ENCODE peak calls at places on chromosomes 7 and 10, in five cellular contexts. One of them, this sample, is unnamed.

GRCh38 chr10:35447693-35448407 is 111.5 kb downstream of the CCNY start:
- DNase-seq in neuronal stem cell: no peak
- DNase-seq in kidney glomerular epithelial cell: peak
- DNase-seq in stimulated activated naive CD8-positive, alpha-beta T cell treated with anti-CD3 and anti-CD28 coated beads, Interleukin-15, Interleukin-2, amounts not matched to agents 100 U/mL and 50 U/mL, for 24 hours: no peak
- DNase-seq in T-cell: peak
- DNase-seq in this sample: no peak

GRCh38 chr10:8767616-8768015 is 713.1 kb downstream of the GATA3 start:
- DNase-seq in neuronal stem cell: no peak
- DNase-seq in kidney glomerular epithelial cell: no peak
- DNase-seq in stimulated activated naive CD8-positive, alpha-beta T cell treated with anti-CD3 and anti-CD28 coated beads, Interleukin-15, Interleukin-2, amounts not matched to agents 100 U/mL and 50 U/mL, for 24 hours: no peak
- DNase-seq in T-cell: no peak
- DNase-seq in this sample: no peak

GRCh38 chr7:73885975-73886798 is 25.2 kb downstream of the TMEM270 start:
- DNase-seq in neuronal stem cell: no peak
- DNase-seq in kidney glomerular epithelial cell: peak
- DNase-seq in stimulated activated naive CD8-positive, alpha-beta T cell treated with anti-CD3 and anti-CD28 coated beads, Interleukin-15, Interleukin-2, amounts not matched to agents 100 U/mL and 50 U/mL, for 24 hours: no peak
- DNase-seq in T-cell: no peak
- DNase-seq in this sample: no peak

GRCh38 chr10:76632158-76633051 is 1005.2 kb downstream of the KCNMA1 start:
- DNase-seq in neuronal stem cell: no peak
- DNase-seq in kidney glomerular epithelial cell: no peak
- DNase-seq in stimulated activated naive CD8-positive, alpha-beta T cell treated with anti-CD3 and anti-CD28 coated beads, Interleukin-15, Interleukin-2, amounts not matched to agents 100 U/mL and 50 U/mL, for 24 hours: no peak
- DNase-seq in T-cell: no peak
- DNase-seq in this sample: no peak

GRCh38 chr10:102644066-102644645 is at the start of gene TRIM8:
- DNase-seq in neuronal stem cell: no peak
- DNase-seq in kidney glomerular epithelial cell: no peak
- DNase-seq in stimulated activated naive CD8-positive, alpha-beta T cell treated with anti-CD3 and anti-CD28 coated beads, Interleukin-15, Interleukin-2, amounts not matched to agents 100 U/mL and 50 U/mL, for 24 hours: peak
- DNase-seq in T-cell: peak
- DNase-seq in this sample: no peak

GRCh38 chr10:73576178-73576889 is 14.8 kb downstream of the USP54 start:
- DNase-seq in neuronal stem cell: no peak
- DNase-seq in kidney glomerular epithelial cell: peak
- DNase-seq in stimulated activated naive CD8-positive, alpha-beta T cell treated with anti-CD3 and anti-CD28 coated beads, Interleukin-15, Interleukin-2, amounts not matched to agents 100 U/mL and 50 U/mL, for 24 hours: no peak
- DNase-seq in T-cell: no peak
- DNase-seq in this sample: no peak

GRCh38 chr7:47852330-47853245 is 95.7 kb downstream of the PKD1L1 start:
- DNase-seq in neuronal stem cell: no peak
- DNase-seq in kidney glomerular epithelial cell: no peak
- DNase-seq in stimulated activated naive CD8-positive, alpha-beta T cell treated with anti-CD3 and anti-CD28 coated beads, Interleukin-15, Interleukin-2, amounts not matched to agents 100 U/mL and 50 U/mL, for 24 hours: peak
- DNase-seq in T-cell: no peak
- DNase-seq in this sample: no peak

GRCh38 chr10:102610499-102610898 is 33.8 kb upstream of the TRIM8 start:
- DNase-seq in neuronal stem cell: no peak
- DNase-seq in kidney glomerular epithelial cell: peak
- DNase-seq in stimulated activated naive CD8-positive, alpha-beta T cell treated with anti-CD3 and anti-CD28 coated beads, Interleukin-15, Interleukin-2, amounts not matched to agents 100 U/mL and 50 U/mL, for 24 hours: no peak
- DNase-seq in T-cell: no peak
- DNase-seq in this sample: peak

GRCh38 chr10:22633528-22633927 is 80.8 kb downstream of the PIP4K2A start:
- DNase-seq in neuronal stem cell: no peak
- DNase-seq in kidney glomerular epithelial cell: no peak
- DNase-seq in stimulated activated naive CD8-positive, alpha-beta T cell treated with anti-CD3 and anti-CD28 coated beads, Interleukin-15, Interleukin-2, amounts not matched to agents 100 U/mL and 50 U/mL, for 24 hours: no peak
- DNase-seq in T-cell: no peak
- DNase-seq in this sample: no peak

GRCh38 chr7:128349121-128349825 is 5.6 kb upstream of the RBM28 start:
- DNase-seq in neuronal stem cell: no peak
- DNase-seq in kidney glomerular epithelial cell: no peak
- DNase-seq in stimulated activated naive CD8-positive, alpha-beta T cell treated with anti-CD3 and anti-CD28 coated beads, Interleukin-15, Interleukin-2, amounts not matched to agents 100 U/mL and 50 U/mL, for 24 hours: no peak
- DNase-seq in T-cell: no peak
- DNase-seq in this sample: no peak